ENCODE peak calls at places on chromosomes 11 and 22, in five cellular contexts. I is ovary, C is right lobe of liver, Q is IMR-90, F is body of pancreas. P is an unnamed sample.
A peak's percentile ranks its signal among the peaks of the same experiment; 100 is the strongest.

GRCh38 chr11:19218801-19219460 is 17.1 kb upstream of the CSRP3 start:
- DNase-seq in I (no peak), C (no peak), Q (no peak), F (no peak), P (no peak)

GRCh38 chr22:32202539-32203180 is 2.2 kb downstream of the RFPL2 start:
- DNase-seq in I (no peak), C (peak; percentile 85), Q (peak; percentile 22), F (peak; percentile 65), P (peak; percentile 20)

GRCh38 chr11:8701891-8702597 is 19.5 kb downstream of the RPL27A start:
- DNase-seq in I (no peak), C (no peak), Q (no peak), F (no peak), P (no peak)

GRCh38 chr22:39414886-39415285 is 15.3 kb downstream of the TAB1 start:
- DNase-seq in I (no peak), C (peak; percentile 82), Q (no peak), F (no peak), P (no peak)

GRCh38 chr22:50305658-50306566 is 1.5 kb downstream of the PLXNB2 start:
- DNase-seq in I (peak; percentile 86), C (peak; percentile 89), Q (peak; percentile 95), F (peak; percentile 90), P (peak; percentile 97)

GRCh38 chr22:48235744-48236143 is 1473.3 kb downstream of the TBC1D22A start:
- DNase-seq in I (no peak), C (no peak), Q (no peak), F (no peak), P (no peak)

GRCh38 chr11:26993965-26994446 is at the start of gene FIBIN:
- DNase-seq in I (peak; percentile 52), C (peak; percentile 44), Q (peak; percentile 70), F (peak; percentile 17), P (no peak)

GRCh38 chr11:119196833-119197483 is 9.2 kb upstream of the CBL start:
- DNase-seq in I (peak; percentile 75), C (peak; percentile 76), Q (peak; percentile 85), F (peak; percentile 87), P (peak; percentile 47)

GRCh38 chr11:4370166-4370565 is 2.0 kb upstream of the OR52B4 start:
- DNase-seq in I (no peak), C (no peak), Q (no peak), F (no peak), P (no peak)

GRCh38 chr22:24953294-24954113 is 988 bp downstream of the KIAA1671 start:
- DNase-seq in I (peak; percentile 37), C (peak; percentile 62), Q (no peak), F (peak; percentile 32), P (no peak)

GRCh38 chr22:24071686-24072085 is 60.6 kb downstream of the CABIN1 start:
- DNase-seq in I (no peak), C (no peak), Q (no peak), F (no peak), P (no peak)

GRCh38 chr11:107598225-107599139 is 7.5 kb downstream of the ELMOD1 start:
- DNase-seq in I (no peak), C (peak; percentile 72), Q (no peak), F (no peak), P (peak; percentile 23)

GRCh38 chr22:38104084-38104483 is 6.4 kb downstream of the BAIAP2L2 start:
- DNase-seq in I (no peak), C (no peak), Q (peak; percentile 11), F (no peak), P (no peak)

GRCh38 chr11:94325681-94326080 is 21.3 kb downstream of the IZUMO1R start:
- DNase-seq in I (no peak), C (no peak), Q (peak; percentile 19), F (peak; percentile 16), P (no peak)

GRCh38 chr11:35303596-35304392 is 115.6 kb downstream of the SLC1A2 start:
- DNase-seq in I (peak; percentile 59), C (peak; percentile 85), Q (peak; percentile 79), F (peak; percentile 83), P (no peak)

GRCh38 chr11:109853156-109853776 is 239.9 kb upstream of the ZC3H12C start:
- DNase-seq in I (no peak), C (no peak), Q (peak; percentile 87), F (no peak), P (no peak)

GRCh38 chr11:20621679-20622078 is 22.3 kb downstream of the SLC6A5 start:
- DNase-seq in I (no peak), C (no peak), Q (no peak), F (no peak), P (no peak)

GRCh38 chr11:92681606-92682005 is 287.8 kb upstream of the MTNR1B start:
- DNase-seq in I (no peak), C (no peak), Q (no peak), F (no peak), P (no peak)

GRCh38 chr22:20388200-20388599 is 5.8 kb upstream of the ZNF74 start:
- DNase-seq in I (no peak), C (no peak), Q (no peak), F (no peak), P (no peak)

GRCh38 chr22:22424210-22424800 is 84.2 kb downstream of the ZNF280B start:
- DNase-seq in I (no peak), C (no peak), Q (no peak), F (no peak), P (no peak)

GRCh38 chr11:93895106-93895862 is 44.9 kb upstream of the VSTM5 start:
- DNase-seq in I (peak; percentile 39), C (no peak), Q (peak; percentile 82), F (peak; percentile 36), P (no peak)

GRCh38 chr11:69022268-69022667 is 9.2 kb upstream of the MRGPRF start:
- DNase-seq in I (no peak), C (no peak), Q (peak; percentile 29), F (no peak), P (no peak)

GRCh38 chr22:21775061-21775460 is 39.5 kb upstream of the YPEL1 start:
- DNase-seq in I (no peak), C (no peak), Q (peak; percentile 61), F (no peak), P (no peak)

GRCh38 chr22:38610234-38610633 is 40.3 kb upstream of the DMC1 start:
- DNase-seq in I (no peak), C (no peak), Q (no peak), F (no peak), P (no peak)

GRCh38 chr11:122723576-122723975 is 68.1 kb downstream of the UBASH3B start:
- DNase-seq in I (no peak), C (no peak), Q (peak; percentile 45), F (no peak), P (no peak)

GRCh38 chr22:39312410-39312809 is 7.0 kb downstream of the RPL3 start:
- DNase-seq in I (no peak), C (no peak), Q (no peak), F (no peak), P (no peak)

GRCh38 chr11:128412847-128413791 is 174.2 kb downstream of the ETS1 start:
- DNase-seq in I (no peak), C (no peak), Q (peak; percentile 74), F (no peak), P (no peak)

GRCh38 chr22:36467042-36467810 is 14.2 kb downstream of the TXN2 start:
- DNase-seq in I (no peak), C (peak; percentile 56), Q (peak; percentile 86), F (peak; percentile 24), P (peak; percentile 58)

GRCh38 chr22:36464715-36465231 is 16.7 kb downstream of the TXN2 start:
- DNase-seq in I (no peak), C (no peak), Q (no peak), F (peak; percentile 36), P (no peak)

GRCh38 chr22:36463783-36464184 is 17.7 kb downstream of the TXN2 start:
- DNase-seq in I (no peak), C (peak; percentile 54), Q (no peak), F (peak; percentile 19), P (no peak)

GRCh38 chr22:36466258-36466657 is 15.2 kb downstream of the TXN2 start:
- DNase-seq in I (no peak), C (no peak), Q (no peak), F (no peak), P (no peak)

GRCh38 chr22:36465232-36466021 is 16.0 kb downstream of the TXN2 start:
- DNase-seq in I (peak; percentile 76), C (peak; percentile 93), Q (peak; percentile 93), F (peak; percentile 99), P (peak; percentile 64)
- TF ChIP-seq POLR2A in I (no peak), C (no peak), Q (peak; percentile 29), F (peak; percentile 42), P (no peak)

DNA sequence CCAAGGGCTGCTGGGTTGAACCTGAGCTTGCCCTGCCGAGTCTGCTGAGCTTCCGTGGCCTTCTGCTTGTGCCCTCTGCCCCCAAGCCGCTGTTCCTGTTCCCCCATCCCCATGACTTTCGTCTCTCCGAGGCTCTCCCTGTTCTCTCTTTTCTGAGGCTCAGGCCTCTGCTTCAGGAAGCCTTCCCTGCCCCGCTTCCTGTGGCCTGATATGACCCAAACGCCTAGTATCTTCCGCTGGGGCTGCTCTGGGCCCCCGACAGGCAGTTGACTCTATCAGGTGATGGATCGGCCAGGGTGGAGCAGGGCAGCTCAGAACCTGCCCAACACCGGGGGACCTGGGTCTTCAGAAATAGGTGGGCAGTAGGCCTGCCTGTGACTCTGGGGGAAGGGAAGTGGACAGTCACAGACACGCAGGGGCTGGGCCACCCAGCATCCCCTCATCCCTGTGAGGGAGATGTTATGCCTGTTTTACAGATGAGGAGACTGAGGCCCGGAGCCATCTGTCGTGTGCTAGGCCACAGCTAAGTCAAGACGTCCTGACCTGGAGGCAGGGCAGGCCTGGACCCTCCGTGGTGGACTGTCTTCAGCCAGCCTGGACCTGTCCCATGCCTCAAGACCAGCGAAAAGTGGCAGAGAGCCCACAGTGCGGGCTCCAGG is 16.3 kb downstream of the BAD start:
- DNase-seq in I (no peak), C (no peak), Q (no peak), F (peak; percentile 23), P (no peak)
- TF ChIP-seq POLR2A in I (no peak), C (no peak), Q (no peak), F (no peak), P (no peak)

DNA sequence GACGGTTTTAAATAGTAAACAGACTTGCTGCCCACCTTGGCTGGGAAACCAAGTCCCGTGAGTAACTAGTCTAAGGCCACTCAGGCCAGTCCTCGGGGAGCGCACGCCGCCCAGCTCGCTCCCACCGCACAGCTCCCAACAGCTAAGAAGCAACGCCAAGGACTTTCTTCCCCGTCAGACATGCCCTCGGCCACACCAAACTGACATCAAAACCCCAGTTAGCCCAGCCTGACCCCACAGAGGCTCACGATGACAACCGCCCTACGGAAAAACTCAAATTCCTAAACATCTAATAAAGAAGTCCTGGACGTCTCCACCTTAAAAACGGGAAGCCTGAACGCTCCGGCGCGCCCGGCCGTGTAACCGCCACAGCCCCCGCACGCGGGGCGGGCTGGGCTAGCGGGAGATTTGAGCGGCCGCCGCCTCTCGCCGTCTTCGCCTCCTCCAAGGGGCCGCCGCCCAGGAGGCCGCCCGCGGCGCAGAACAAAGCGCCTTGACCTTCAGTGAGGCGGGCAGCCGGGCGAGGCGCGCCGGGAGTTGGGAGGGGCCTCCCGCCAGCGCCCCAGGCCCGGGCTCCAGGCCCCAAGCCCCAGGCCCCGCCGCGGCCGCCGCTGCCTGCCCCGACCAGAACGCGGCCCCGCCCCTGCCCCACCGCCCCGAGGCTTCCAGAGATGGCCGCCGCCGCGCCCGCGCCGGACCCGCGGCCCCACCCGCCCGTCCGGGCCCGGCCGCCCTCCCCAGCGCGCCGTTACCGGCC is 474 bp downstream of the NAP1L4 start:
- DNase-seq in I (no peak), C (no peak), Q (peak; percentile 20), F (no peak), P (peak; percentile 43)
- TF ChIP-seq POLR2A in I (no peak), C (no peak), Q (peak; percentile 12), F (no peak), P (no peak)

DNA sequence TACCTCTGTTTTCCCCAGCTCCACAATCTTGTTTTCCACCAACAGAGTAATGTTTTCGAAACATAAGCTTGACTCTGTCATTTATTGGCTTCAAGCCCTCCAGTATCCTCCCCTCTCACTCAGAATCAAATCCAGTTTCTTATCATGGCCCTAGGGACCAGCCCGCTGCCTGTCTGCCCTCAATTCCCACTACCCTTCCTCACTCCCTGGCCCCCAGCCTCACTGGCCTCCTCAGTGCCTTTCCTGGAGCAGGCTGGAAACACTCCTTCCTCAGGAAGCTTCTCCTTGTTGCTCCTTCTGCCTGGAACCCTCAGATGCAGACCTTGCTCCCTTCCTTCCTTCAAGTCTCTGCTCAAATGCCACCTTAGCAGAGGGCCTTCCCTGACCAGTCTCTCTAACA is 3.9 kb downstream of the POLD4 start:
- DNase-seq in I (no peak), C (no peak), Q (no peak), F (no peak), P (no peak)
- TF ChIP-seq POLR2A in I (no peak), C (no peak), Q (no peak), F (no peak), P (no peak)